ENCODE peak calls at places on chromosome 10, in seven cellular contexts. H is IMR-90, W is H9, S is neuronal stem cell, N is H1, Q is mesenchymal stem cell, Z is trophoblast cell. B is an unnamed sample.

GRCh38 chr10:107914450-107915276 is 750.2 kb upstream of the SORCS1 start:
- DNase-seq in Z (no peak), W (peak), S (peak), Q (peak), H (no peak), N (peak), B (peak)

GRCh38 chr10:80632742-80633141 is 95.0 kb downstream of the SH2D4B start:
- DNase-seq in N (no peak), W (no peak), H (no peak), S (no peak), Z (no peak), Q (no peak), B (no peak)

GRCh38 chr10:118047363-118047719 is 600 bp upstream of the RAB11FIP2 start:
- DNase-seq in S (no peak), N (no peak), Q (no peak), W (no peak), H (no peak), Z (no peak), B (no peak)

GRCh38 chr10:30709229-30709628 is 79.7 kb upstream of the LYZL2 start:
- DNase-seq in W (peak), H (no peak), S (no peak), N (no peak), Q (no peak), Z (no peak), B (peak)

GRCh38 chr10:27710009-27710408 is 35.6 kb downstream of the MKX start:
- DNase-seq in Q (no peak), H (no peak), S (no peak), Z (peak), N (no peak), W (no peak), B (no peak)

GRCh38 chr10:77949167-77949566 is 22.6 kb upstream of the DLG5 start:
- DNase-seq in Z (peak), W (peak), S (no peak), N (peak), H (peak), Q (peak), B (peak)

GRCh38 chr10:30059209-30060107 is at the start of gene JCAD:
- DNase-seq in Q (peak), N (peak), Z (peak), W (peak), H (no peak), S (peak), B (peak)

GRCh38 chr10:127161482-127161881 is 34.9 kb downstream of the INSYN2A start:
- DNase-seq in H (no peak), Z (no peak), W (no peak), S (no peak), Q (no peak), N (no peak), B (no peak)

GRCh38 chr10:102964713-102965112 is 46.6 kb downstream of the CNNM2 start:
- DNase-seq in W (no peak), S (no peak), N (no peak), H (no peak), Z (no peak), Q (no peak), B (no peak)

GRCh38 chr10:60846173-60846572 is 67.9 kb downstream of the CDK1 start:
- DNase-seq in H (peak), W (no peak), Z (peak), Q (peak), S (no peak), N (no peak), B (peak)

GRCh38 chr10:62231371-62231770 is 37.3 kb downstream of the RTKN2 start:
- DNase-seq in Z (peak), S (no peak), H (peak), Q (peak), N (no peak), W (no peak), B (peak)

GRCh38 chr10:3877092-3878000 is 92.3 kb upstream of the KLF6 start:
- DNase-seq in H (no peak), W (no peak), N (no peak), Z (no peak), S (no peak), Q (no peak), B (no peak)

GRCh38 chr10:52653221-52653501 is 119.4 kb downstream of the MBL2 start:
- DNase-seq in W (no peak), N (no peak), Z (no peak), H (no peak), Q (no peak), S (no peak), B (no peak)

GRCh38 chr10:104638861-104639594 is 2.1 kb upstream of the SORCS3 start:
- DNase-seq in Z (no peak), H (no peak), S (peak), Q (no peak), W (peak), N (peak), B (peak)

GRCh38 chr10:72764151-72764550 is 72.2 kb downstream of the MCU start:
- DNase-seq in S (no peak), N (no peak), Q (peak), W (no peak), Z (peak), H (peak), B (no peak)

GRCh38 chr10:110572862-110573261 is 5.4 kb downstream of the SMC3 start:
- DNase-seq in N (no peak), W (no peak), Z (no peak), Q (no peak), S (no peak), H (no peak), B (no peak)

GRCh38 chr10:110576220-110576619 is 8.7 kb downstream of the SMC3 start:
- DNase-seq in Z (no peak), N (no peak), W (no peak), S (no peak), H (peak), Q (peak), B (no peak)

GRCh38 chr10:110571093-110571743 is 3.7 kb downstream of the SMC3 start:
- DNase-seq in Q (no peak), W (no peak), Z (no peak), S (no peak), H (no peak), N (no peak), B (no peak)

GRCh38 chr10:110577056-110577455 is 9.6 kb downstream of the SMC3 start:
- DNase-seq in W (no peak), N (no peak), S (no peak), Z (no peak), H (peak), Q (no peak), B (no peak)

DNA sequence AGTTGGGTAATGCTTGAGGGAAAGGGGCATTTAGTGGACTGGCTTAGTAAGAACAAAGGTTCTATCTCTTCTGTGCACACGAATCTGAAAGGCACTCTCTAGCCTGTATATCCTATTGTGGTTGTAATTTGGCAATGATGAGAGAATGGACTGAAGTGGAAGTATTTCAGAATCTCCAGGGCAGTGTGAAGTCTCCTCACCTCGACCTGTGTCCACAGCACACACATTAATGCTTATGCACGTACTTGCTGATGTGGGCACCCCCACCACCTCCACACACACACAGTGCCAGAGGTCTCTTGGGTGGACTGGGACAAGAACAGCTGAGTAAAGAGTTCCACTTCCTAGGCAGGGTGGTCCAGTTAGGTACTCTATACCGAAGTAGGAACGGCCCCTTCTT is 6.9 kb downstream of the SMC3 start:
- DNase-seq in N (no peak), S (no peak), W (no peak), H (no peak), Q (no peak), Z (no peak), B (no peak)
- H3K9ac ChIP-seq in N (no peak), S (no peak), W (no peak), H (no peak), Q (no peak), Z (no peak), B (no peak)

GRCh38 chr10:48523820-48524758 is 80.8 kb downstream of the ARHGAP22 start:
- DNase-seq in N (peak), W (peak), Z (no peak), H (no peak), Q (peak), S (peak), B (peak)
- H3K18ac ChIP-seq in N (peak), W (no peak), Z (no peak), H (no peak), Q (no peak), S (peak), B (peak)

GRCh38 chr10:91219371-91220193 is 881 bp upstream of the PCGF5 start:
- DNase-seq in Q (no peak), N (no peak), W (no peak), H (peak), Z (no peak), S (no peak), B (no peak)
- H3K9ac ChIP-seq in Q (peak), N (no peak), W (no peak), H (no peak), Z (no peak), S (no peak), B (no peak)

DNA sequence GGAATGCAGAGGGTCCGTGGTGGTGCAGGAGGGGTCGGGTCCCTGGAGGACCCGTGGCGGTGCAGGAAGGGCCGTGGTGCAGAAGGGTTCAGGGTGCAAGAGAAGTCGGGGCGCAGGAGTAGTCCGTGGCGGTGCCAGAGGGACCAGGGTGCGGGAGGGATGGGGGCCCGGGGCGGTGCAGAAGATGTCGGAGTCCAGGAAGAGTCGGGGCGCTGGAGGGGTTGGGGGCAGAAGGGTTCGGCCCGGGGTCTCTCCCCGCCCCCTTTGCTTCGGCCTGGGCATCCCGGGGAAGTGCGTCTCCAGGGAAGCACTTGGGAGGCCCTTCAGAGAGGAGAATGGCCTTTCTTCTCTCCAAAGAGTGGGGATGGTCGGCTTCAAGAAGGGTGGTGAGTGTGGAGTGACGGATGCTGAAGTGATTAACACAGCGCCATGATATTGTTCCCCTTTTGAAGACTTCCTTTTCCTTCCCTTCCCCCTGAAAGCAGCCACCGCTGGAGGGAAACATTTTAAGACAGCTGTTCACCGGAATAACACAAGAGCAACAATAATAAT is 997 bp downstream of the WDR37 start:
- DNase-seq in Q (peak), N (no peak), W (no peak), Z (no peak), S (no peak), H (no peak), B (peak)
- H3K18ac ChIP-seq in Q (peak), N (peak), W (no peak), Z (peak), S (peak), H (no peak), B (no peak)

GRCh38 chr10:70657036-70657435 is 15.3 kb upstream of the ADAMTS14 start:
- DNase-seq in H (peak), Z (no peak), W (no peak), N (no peak), S (no peak), Q (no peak), B (no peak)

GRCh38 chr10:70652761-70653657 is 19.3 kb upstream of the ADAMTS14 start:
- DNase-seq in Q (peak), N (no peak), S (no peak), Z (no peak), H (peak), W (peak), B (no peak)

GRCh38 chr10:70655316-70655715 is 17.0 kb upstream of the ADAMTS14 start:
- DNase-seq in N (no peak), W (peak), Z (no peak), Q (no peak), S (no peak), H (no peak), B (no peak)

GRCh38 chr10:70658582-70659136 is 13.6 kb upstream of the ADAMTS14 start:
- DNase-seq in W (no peak), Z (no peak), S (no peak), H (no peak), Q (no peak), N (no peak), B (no peak)

DNA sequence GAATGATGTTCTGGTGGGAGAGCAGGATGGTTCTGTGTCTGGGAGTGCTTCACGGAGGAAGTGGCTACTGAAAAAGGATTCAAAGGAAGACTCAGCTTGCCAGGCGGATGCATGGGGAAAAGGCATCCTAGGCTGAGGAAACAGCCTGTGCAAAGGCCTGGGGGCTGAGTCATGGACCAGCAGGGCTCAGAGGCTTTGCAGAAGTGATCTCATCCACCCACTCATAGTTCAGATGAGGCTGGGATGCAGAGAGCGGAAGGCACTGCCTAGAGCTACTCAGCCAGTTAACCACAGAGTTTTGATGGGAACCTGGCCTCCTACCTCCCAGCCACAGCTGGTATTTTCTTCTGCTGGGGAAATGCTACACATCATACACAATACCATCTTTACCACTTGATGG is 15.8 kb upstream of the ADAMTS14 start:
- DNase-seq in Z (peak), S (no peak), Q (peak), W (no peak), H (peak), N (no peak), B (peak)
- H3K9ac ChIP-seq in Z (no peak), S (no peak), Q (peak), W (no peak), H (no peak), N (no peak), B (no peak)

B was measured in mesendoderm.